ENCODE peak calls at places on chromosomes 16 and 17, in six cellular contexts. G is uterus, K is upper lobe of right lung, A is astrocyte of the spinal cord, Y is fibroblast of mammary gland, O is sigmoid colon. S is an unnamed sample.

GRCh38 chr16:21650517-21650916 is 1.9 kb downstream of the IGSF6 start:
- DNase-seq in G (no peak), K (no peak), A (no peak), Y (no peak), O (no peak), S (no peak)

GRCh38 chr17:19016297-19016696 is 11.7 kb upstream of the FAM83G start:
- DNase-seq in G (no peak), K (peak), A (no peak), Y (no peak), O (no peak), S (peak)

GRCh38 chr16:88208112-88208511 is 174.6 kb upstream of the ZNF469 start:
- DNase-seq in G (no peak), K (no peak), A (no peak), Y (no peak), O (peak), S (no peak)

GRCh38 chr17:27489045-27489715 is 32.9 kb downstream of the KSR1 start:
- DNase-seq in G (peak), K (peak), A (peak), Y (peak), O (peak), S (no peak)

GRCh38 chr16:4323071-4323844 is 7.4 kb downstream of the GLIS2 start:
- DNase-seq in G (no peak), K (peak), A (no peak), Y (no peak), O (peak), S (peak)

GRCh38 chr16:23509763-23510153 is 536 bp downstream of the GGA2 start:
- DNase-seq in G (peak), K (no peak), A (peak), Y (peak), O (no peak), S (no peak)

GRCh38 chr16:23949630-23950290 is 114.0 kb downstream of the PRKCB start:
- DNase-seq in G (no peak), K (peak), A (no peak), Y (no peak), O (no peak), S (no peak)

GRCh38 chr17:50721194-50722010 is 2.0 kb downstream of the LUC7L3 start:
- DNase-seq in G (no peak), K (no peak), A (no peak), Y (peak), O (no peak), S (no peak)

GRCh38 chr16:4401510-4401909 is 14.9 kb downstream of the CORO7 start:
- DNase-seq in G (no peak), K (no peak), A (no peak), Y (no peak), O (no peak), S (no peak)

GRCh38 chr16:81732699-81733098 is 46.4 kb upstream of the PLCG2 start:
- DNase-seq in G (no peak), K (no peak), A (no peak), Y (no peak), O (no peak), S (no peak)

GRCh38 chr17:47821031-47821423 is 567 bp downstream of the OSBPL7 start:
- DNase-seq in G (no peak), K (no peak), A (no peak), Y (no peak), O (no peak), S (no peak)

DNA sequence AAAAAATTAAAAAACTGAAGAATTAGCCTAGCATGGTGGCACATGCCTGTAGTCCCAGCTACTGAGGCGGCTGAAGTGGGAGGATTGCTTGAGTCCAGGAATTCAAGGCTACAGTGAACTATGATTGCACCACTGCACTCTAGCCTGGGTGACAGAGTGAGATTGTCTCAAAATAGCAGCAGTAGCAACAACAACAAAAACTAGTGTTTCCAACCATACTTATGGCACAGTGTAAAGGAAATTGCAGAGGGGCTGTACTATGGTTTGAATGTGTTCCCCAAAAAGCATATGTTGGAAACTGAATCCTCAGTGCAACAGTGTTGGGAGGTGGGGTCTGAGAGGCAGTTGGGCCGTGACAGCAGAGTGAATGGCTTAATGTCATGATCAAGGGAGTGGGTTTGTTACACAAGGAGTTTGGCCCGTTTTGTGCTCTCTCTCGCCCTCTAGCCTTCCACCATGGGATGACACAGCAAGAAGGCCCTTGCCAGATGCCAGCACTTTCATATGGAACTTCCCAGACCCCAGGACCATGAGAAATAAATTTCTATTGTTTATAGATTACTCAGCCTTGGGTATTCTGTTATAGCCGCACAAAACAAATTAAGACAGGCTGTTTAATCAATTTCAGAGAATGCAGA is 70.0 kb downstream of the PGS1 start:
- DNase-seq in G (no peak), K (no peak), A (no peak), Y (no peak), O (no peak), S (no peak)
- H3K4me3 ChIP-seq in G (no peak), K (no peak), A (no peak), Y (no peak), O (no peak), S (no peak)

GRCh38 chr16:73047536-73048291 is at the start of gene ZFHX3:
- DNase-seq in G (peak), K (peak), A (peak), Y (no peak), O (peak), S (no peak)

GRCh38 chr16:73047221-73047535 is 750 bp downstream of the ZFHX3 start:
- DNase-seq in G (no peak), K (no peak), A (no peak), Y (peak), O (no peak), S (no peak)

GRCh38 chr16:73049051-73049910 is 1.4 kb upstream of the ZFHX3 start:
- DNase-seq in G (no peak), K (no peak), A (no peak), Y (no peak), O (no peak), S (no peak)

GRCh38 chr16:73048292-73049050 is 543 bp upstream of the ZFHX3 start:
- DNase-seq in G (no peak), K (peak), A (no peak), Y (no peak), O (peak), S (no peak)

GRCh38 chr16:73046484-73047214 is 1.3 kb downstream of the ZFHX3 start:
- DNase-seq in G (no peak), K (no peak), A (no peak), Y (no peak), O (peak), S (no peak)
- H3K4me3 ChIP-seq in G (peak), K (peak), A (peak), Y (no peak), O (peak), S (peak)

GRCh38 chr17:33002245-33002644 is 10.6 kb downstream of the SPACA3 start:
- DNase-seq in G (no peak), K (no peak), A (no peak), Y (no peak), O (no peak), S (no peak)

GRCh38 chr17:32993977-32994376 is 2.3 kb downstream of the SPACA3 start:
- DNase-seq in G (no peak), K (no peak), A (no peak), Y (no peak), O (no peak), S (no peak)

GRCh38 chr17:32995416-32995815 is 3.8 kb downstream of the SPACA3 start:
- DNase-seq in G (no peak), K (no peak), A (no peak), Y (no peak), O (no peak), S (no peak)

GRCh38 chr17:32998893-32999240 is 7.2 kb downstream of the SPACA3 start:
- DNase-seq in G (no peak), K (no peak), A (no peak), Y (peak), O (no peak), S (no peak)

DNA sequence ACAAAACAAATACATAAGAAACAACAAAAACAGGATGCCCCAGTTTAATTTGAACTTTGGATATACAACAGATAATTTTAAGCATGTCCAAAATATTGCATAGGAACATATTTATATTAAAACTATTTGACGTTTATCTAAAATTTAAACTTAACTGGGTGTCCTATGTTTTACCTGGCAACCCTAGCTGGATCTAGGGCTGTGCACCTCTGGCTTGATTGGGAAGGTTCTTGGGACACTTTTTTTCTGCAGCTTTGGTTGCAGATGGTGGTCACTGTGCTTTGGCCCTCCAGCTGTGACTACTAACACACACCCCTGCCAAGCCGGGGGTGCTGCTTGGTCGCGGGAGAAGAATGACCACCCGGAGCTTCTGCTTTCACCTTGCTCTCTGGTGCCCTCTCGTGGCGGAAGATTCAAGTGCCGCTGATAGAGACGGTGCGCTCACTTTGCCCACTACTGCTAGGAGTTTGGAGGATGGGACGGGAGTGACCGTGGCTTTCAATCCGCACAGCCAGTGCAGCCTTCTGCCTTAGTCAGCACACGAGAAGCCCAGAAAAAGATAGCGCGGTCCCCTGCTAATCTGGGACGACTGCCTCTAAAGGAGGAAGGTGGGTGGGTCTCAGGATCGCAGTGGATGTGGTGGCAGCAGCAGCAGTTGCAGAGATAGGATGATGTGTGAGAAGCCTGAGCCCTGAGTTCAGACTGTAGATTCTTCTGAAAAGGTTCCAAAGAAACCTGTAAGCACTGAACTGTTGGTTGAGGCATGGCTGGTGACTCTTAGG is 6.7 kb downstream of the SPACA3 start:
- DNase-seq in G (peak), K (peak), A (peak), Y (peak), O (peak), S (no peak)
- H3K4me3 ChIP-seq in G (no peak), K (no peak), A (no peak), Y (peak), O (no peak), S (no peak)

GRCh38 chr16:66899945-66900688 is 18.6 kb downstream of the CDH16 start:
- DNase-seq in G (peak), K (peak), A (peak), Y (peak), O (peak), S (no peak)
- H3K4me3 ChIP-seq in G (no peak), K (no peak), A (no peak), Y (no peak), O (no peak), S (no peak)

GRCh38 chr17:64118452-64118979 is 11.4 kb downstream of the ERN1 start:
- DNase-seq in G (peak), K (peak), A (no peak), Y (peak), O (peak), S (no peak)
- H3K4me3 ChIP-seq in G (no peak), K (no peak), A (no peak), Y (no peak), O (no peak), S (no peak)

GRCh38 chr16:30557950-30558788 is at the start of gene ZNF764:
- DNase-seq in G (peak), K (peak), A (peak), Y (peak), O (peak), S (peak)

GRCh38 chr16:30561212-30561816 is 3.1 kb upstream of the ZNF764 start:
- DNase-seq in G (peak), K (peak), A (no peak), Y (peak), O (no peak), S (no peak)

GRCh38 chr16:30559690-30560089 is 1.5 kb upstream of the ZNF764 start:
- DNase-seq in G (no peak), K (no peak), A (no peak), Y (no peak), O (no peak), S (no peak)

GRCh38 chr16:30557397-30557949 is 701 bp downstream of the ZNF764 start:
- DNase-seq in G (peak), K (no peak), A (no peak), Y (no peak), O (peak), S (no peak)

GRCh38 chr16:30558789-30559377 is 709 bp upstream of the ZNF764 start:
- DNase-seq in G (no peak), K (no peak), A (no peak), Y (no peak), O (no peak), S (no peak)
- H3K4me3 ChIP-seq in G (peak), K (peak), A (peak), Y (peak), O (peak), S (peak)

GRCh38 chr17:45129940-45130639 is 2.2 kb downstream of the PLCD3 start:
- DNase-seq in G (no peak), K (no peak), A (no peak), Y (no peak), O (peak), S (no peak)
- H3K4me3 ChIP-seq in G (no peak), K (no peak), A (no peak), Y (no peak), O (no peak), S (no peak)

DNA sequence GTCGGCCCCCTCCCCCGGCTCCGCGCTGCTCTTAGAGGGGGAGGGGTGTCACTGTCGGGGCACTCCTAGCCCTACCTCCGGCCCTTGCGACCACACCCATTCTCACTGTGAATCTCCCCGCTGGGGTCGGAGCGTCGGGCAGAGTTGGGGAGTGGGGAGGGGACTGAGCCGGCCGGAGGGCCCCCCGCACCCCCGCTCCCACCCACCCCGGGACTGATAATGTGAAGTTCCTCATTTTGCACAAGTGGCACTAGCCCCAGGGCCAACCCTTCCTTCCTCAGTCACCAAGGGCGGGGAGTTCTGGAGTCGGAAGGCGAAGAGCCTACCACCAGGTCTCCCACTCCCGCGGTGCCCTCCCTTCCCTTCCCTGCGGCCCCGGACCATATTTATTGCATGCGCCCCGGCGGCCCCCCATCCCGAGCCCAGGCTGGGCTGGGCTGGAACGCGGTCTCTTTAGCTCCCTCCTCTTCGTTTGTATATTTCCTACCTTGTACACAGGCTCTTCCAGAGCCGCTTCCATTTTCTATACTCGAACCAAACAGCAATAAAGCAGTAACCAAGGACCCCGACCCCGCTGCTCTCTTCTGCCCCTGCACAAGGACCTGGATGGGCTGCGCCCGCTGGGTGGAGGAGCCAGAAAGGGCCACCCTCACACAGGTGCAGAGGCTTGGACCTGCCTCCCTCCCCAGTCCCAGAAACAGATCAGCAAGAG is 4.4 kb downstream of the HIC1 start:
- DNase-seq in G (no peak), K (no peak), A (no peak), Y (no peak), O (peak), S (no peak)
- H3K4me3 ChIP-seq in G (no peak), K (peak), A (peak), Y (peak), O (peak), S (no peak)

DNA sequence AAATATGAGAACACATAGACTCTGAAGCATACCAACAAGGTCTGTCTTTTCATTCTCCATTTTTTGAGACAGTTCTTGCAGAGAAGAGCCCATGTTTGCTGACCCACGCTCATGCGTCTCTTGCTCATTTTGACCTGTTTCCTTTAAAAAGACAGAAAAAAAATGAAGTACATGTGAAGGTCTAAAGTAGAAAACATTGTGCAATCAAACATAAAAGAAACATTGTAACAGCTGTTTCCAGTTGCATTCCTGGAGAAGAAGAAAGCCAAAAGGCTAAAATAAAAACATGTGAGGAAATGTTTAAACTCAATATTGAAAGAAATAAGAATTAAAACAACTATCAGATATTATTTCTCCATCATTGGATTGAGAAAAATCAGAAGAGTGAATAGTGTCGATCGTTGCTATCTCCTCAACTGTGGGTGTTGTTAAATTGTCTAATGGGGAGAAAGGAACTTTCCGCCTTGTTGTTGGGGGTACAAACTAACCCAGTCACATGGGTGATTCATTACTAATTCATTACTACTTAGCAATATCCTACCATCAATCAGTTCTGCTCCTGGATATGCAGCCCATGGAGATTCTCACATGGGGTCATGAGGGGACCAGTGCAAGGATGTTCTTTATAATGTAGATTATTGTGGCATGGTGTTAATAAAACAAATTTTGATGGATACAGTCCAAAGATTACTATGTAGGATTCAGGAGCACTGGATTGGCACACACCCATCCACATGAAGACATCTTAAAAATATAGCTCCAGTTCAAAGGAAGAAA is 9.5 kb downstream of the ABCA9 start:
- DNase-seq in G (no peak), K (no peak), A (peak), Y (peak), O (no peak), S (no peak)
- H3K4me3 ChIP-seq in G (no peak), K (no peak), A (no peak), Y (no peak), O (no peak), S (no peak)

S was measured in RWPE2.